ENCODE peak calls at places on chromosomes 7 and 10, in four cellular contexts. Z is NCI-H1436, J is anterior cingulate cortex, M is left ventricle myocardium inferior. O is an unnamed sample.

GRCh38 chr7:134629445-134629844 is 17.2 kb upstream of the BPGM start:
- DNase-seq in J (no peak), Z (no peak), M (no peak), O (no peak)

GRCh38 chr7:45414226-45414625 is 159.9 kb upstream of the ADCY1 start:
- DNase-seq in J (no peak), Z (no peak), M (no peak), O (no peak)

GRCh38 chr10:8815969-8816368 is 761.5 kb downstream of the GATA3 start:
- DNase-seq in J (no peak), M (no peak), Z (no peak), O (no peak)

GRCh38 chr10:28794986-28795385 is 117.7 kb downstream of the BAMBI start:
- DNase-seq in J (no peak), M (no peak), Z (no peak), O (no peak)

GRCh38 chr7:102152672-102153585 is 133.7 kb upstream of the SH2B2 start:
- DNase-seq in M (no peak), Z (no peak), J (no peak), O (no peak)

GRCh38 chr10:6513509-6513908 is 66.6 kb downstream of the PRKCQ start:
- DNase-seq in Z (no peak), M (no peak), J (no peak), O (no peak)

GRCh38 chr7:131173148-131173890 is 154.4 kb upstream of the MKLN1 start:
- DNase-seq in J (no peak), Z (no peak), M (no peak), O (no peak)

GRCh38 chr7:108000875-108001758 is 1.8 kb downstream of the LAMB1 start:
- DNase-seq in M (peak), J (no peak), Z (no peak), O (no peak)

GRCh38 chr10:97383159-97383558 is 18.0 kb downstream of the RRP12 start:
- DNase-seq in J (no peak), Z (no peak), M (no peak), O (no peak)

GRCh38 chr10:127293640-127294039 is 97.2 kb upstream of the INSYN2A start:
- DNase-seq in M (no peak), Z (no peak), J (no peak), O (no peak)

O was measured in NCI-H524.